ENCODE peak calls at places on chromosomes 11 and 22, in seven cellular contexts. One of them, this sample, is unnamed.
A peak's percentile ranks its signal among the peaks of the same experiment; 100 is the strongest.

GRCh38 chr11:1006762-1007161 is 29.8 kb downstream of the MUC6 start:
- DNase-seq in mesenchymal stem cell: no peak
- DNase-seq in H1: no peak
- DNase-seq in IMR-90: no peak
- DNase-seq in trophoblast cell: no peak
- DNase-seq in mesendoderm: no peak
- DNase-seq in H9: no peak
- DNase-seq in this sample: no peak

GRCh38 chr22:49015459-49015858 is 812.2 kb downstream of the BRD1 start:
- DNase-seq in H9: peak; percentile 23
- DNase-seq in IMR-90: no peak
- DNase-seq in H1: peak; percentile 37
- DNase-seq in mesendoderm: no peak
- DNase-seq in mesenchymal stem cell: no peak
- DNase-seq in trophoblast cell: no peak
- DNase-seq in this sample: no peak

GRCh38 chr22:46238541-46238940 is 11.6 kb downstream of the CDPF1 start:
- DNase-seq in trophoblast cell: no peak
- DNase-seq in mesendoderm: no peak
- DNase-seq in H1: no peak
- DNase-seq in H9: no peak
- DNase-seq in IMR-90: no peak
- DNase-seq in mesenchymal stem cell: no peak
- DNase-seq in this sample: no peak

GRCh38 chr11:75924966-75925784 is 110.2 kb downstream of the UVRAG start:
- DNase-seq in H1: no peak
- DNase-seq in IMR-90: no peak
- DNase-seq in mesenchymal stem cell: no peak
- DNase-seq in H9: no peak
- DNase-seq in mesendoderm: no peak
- DNase-seq in trophoblast cell: no peak
- DNase-seq in this sample: no peak

GRCh38 chr11:70100283-70100610 is 22.1 kb downstream of the ANO1 start:
- DNase-seq in IMR-90: no peak
- DNase-seq in mesendoderm: no peak
- DNase-seq in mesenchymal stem cell: no peak
- DNase-seq in H1: no peak
- DNase-seq in H9: no peak
- DNase-seq in trophoblast cell: no peak
- DNase-seq in this sample: no peak

GRCh38 chr11:59680287-59681154 is 11.7 kb upstream of the PATL1 start:
- DNase-seq in IMR-90: peak; percentile 83
- DNase-seq in H9: peak; percentile 84
- DNase-seq in H1: peak; percentile 67
- DNase-seq in mesendoderm: peak; percentile 93
- DNase-seq in mesenchymal stem cell: peak; percentile 89
- DNase-seq in trophoblast cell: peak; percentile 65
- DNase-seq in this sample: peak; percentile 66

GRCh38 chr11:439315-440064 is 2.3 kb downstream of the ANO9 start:
- DNase-seq in H9: no peak
- DNase-seq in mesendoderm: no peak
- DNase-seq in H1: no peak
- DNase-seq in trophoblast cell: no peak
- DNase-seq in mesenchymal stem cell: no peak
- DNase-seq in IMR-90: no peak
- DNase-seq in this sample: no peak

GRCh38 chr11:127191689-127192088 is 191.1 kb upstream of the KIRREL3 start:
- DNase-seq in H1: no peak
- DNase-seq in IMR-90: no peak
- DNase-seq in trophoblast cell: no peak
- DNase-seq in mesenchymal stem cell: no peak
- DNase-seq in H9: no peak
- DNase-seq in mesendoderm: no peak
- DNase-seq in this sample: no peak

GRCh38 chr11:43789700-43790443 is 90.8 kb upstream of the ALKBH3 start:
- DNase-seq in H1: no peak
- DNase-seq in H9: no peak
- DNase-seq in mesendoderm: no peak
- DNase-seq in trophoblast cell: no peak
- DNase-seq in mesenchymal stem cell: peak; percentile 51
- DNase-seq in IMR-90: peak; percentile 70
- DNase-seq in this sample: no peak

GRCh38 chr11:21484039-21484438 is 708.8 kb upstream of the ANO5 start:
- DNase-seq in H1: no peak
- DNase-seq in trophoblast cell: no peak
- DNase-seq in mesendoderm: no peak
- DNase-seq in H9: no peak
- DNase-seq in mesenchymal stem cell: no peak
- DNase-seq in IMR-90: no peak
- DNase-seq in this sample: no peak

DNA sequence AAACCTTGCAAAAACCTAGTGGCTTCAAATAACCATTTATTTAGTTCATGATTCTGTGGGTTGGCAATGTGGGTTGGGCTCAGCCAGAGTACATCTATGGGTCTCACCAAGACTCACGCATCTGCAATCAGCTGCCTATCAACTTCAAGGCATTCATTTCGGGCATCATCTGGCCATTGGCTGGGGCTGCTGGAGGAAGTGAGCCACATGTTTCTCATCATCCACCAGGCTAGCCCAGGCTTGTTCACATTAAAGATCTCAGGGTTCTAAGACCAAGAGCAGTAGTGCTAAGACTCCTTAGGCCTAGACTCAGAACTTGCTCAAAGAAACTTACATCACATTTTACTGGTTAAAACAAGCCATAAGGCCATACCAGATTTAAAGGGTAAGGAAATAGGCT is 478.9 kb upstream of the ARHGAP42 start:
- DNase-seq in H1: no peak
- DNase-seq in mesendoderm: no peak
- DNase-seq in IMR-90: no peak
- DNase-seq in trophoblast cell: no peak
- DNase-seq in H9: no peak
- DNase-seq in mesenchymal stem cell: no peak
- DNase-seq in this sample: no peak
- H2BK5ac ChIP-seq in H1: no peak overlapping the region
- H2BK5ac ChIP-seq in mesendoderm: no peak overlapping the region
- H2BK5ac ChIP-seq in IMR-90: no peak overlapping the region
- H2BK5ac ChIP-seq in trophoblast cell: no peak overlapping the region
- H2BK5ac ChIP-seq in H9: no peak overlapping the region
- H2BK5ac ChIP-seq in mesenchymal stem cell: no peak overlapping the region
- H2BK5ac ChIP-seq in this sample: no peak overlapping the region

GRCh38 chr11:11243258-11243789 is 109.7 kb downstream of the CSNK2A3 start:
- DNase-seq in trophoblast cell: peak; percentile 42
- DNase-seq in H9: no peak
- DNase-seq in H1: no peak
- DNase-seq in mesendoderm: no peak
- DNase-seq in IMR-90: no peak
- DNase-seq in mesenchymal stem cell: no peak
- DNase-seq in this sample: no peak

GRCh38 chr11:11231763-11232162 is 121.3 kb downstream of the CSNK2A3 start:
- DNase-seq in mesendoderm: peak; percentile 60
- DNase-seq in H9: no peak
- DNase-seq in H1: no peak
- DNase-seq in mesenchymal stem cell: no peak
- DNase-seq in IMR-90: no peak
- DNase-seq in trophoblast cell: no peak
- DNase-seq in this sample: no peak

GRCh38 chr11:11241284-11241683 is 111.8 kb downstream of the CSNK2A3 start:
- DNase-seq in mesendoderm: no peak
- DNase-seq in H1: no peak
- DNase-seq in IMR-90: no peak
- DNase-seq in mesenchymal stem cell: no peak
- DNase-seq in trophoblast cell: no peak
- DNase-seq in H9: no peak
- DNase-seq in this sample: no peak

GRCh38 chr11:11239959-11240358 is 113.1 kb downstream of the CSNK2A3 start:
- DNase-seq in mesendoderm: no peak
- DNase-seq in trophoblast cell: no peak
- DNase-seq in H9: no peak
- DNase-seq in mesenchymal stem cell: no peak
- DNase-seq in H1: no peak
- DNase-seq in IMR-90: no peak
- DNase-seq in this sample: no peak

DNA sequence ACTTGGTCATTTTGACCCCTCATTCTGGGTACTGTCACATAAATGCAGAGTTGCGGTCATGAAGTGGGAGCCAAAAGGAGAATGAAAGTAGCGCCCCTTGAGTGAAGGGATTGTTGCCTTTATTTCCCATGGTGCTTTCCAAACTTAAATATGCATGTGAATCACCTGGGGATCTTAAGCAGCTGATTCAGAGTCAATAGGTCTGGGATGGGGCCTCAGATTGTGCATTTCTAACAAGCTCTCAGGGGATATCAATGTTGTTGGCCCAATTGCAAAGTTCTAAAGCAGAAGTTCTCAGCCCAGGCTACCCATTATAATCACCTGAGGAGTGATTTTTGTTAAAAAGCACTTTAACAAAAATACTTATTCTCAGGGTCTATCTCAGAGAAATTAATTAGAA is 115.6 kb downstream of the CSNK2A3 start:
- DNase-seq in H1: no peak
- DNase-seq in mesendoderm: no peak
- DNase-seq in IMR-90: no peak
- DNase-seq in trophoblast cell: no peak
- DNase-seq in H9: no peak
- DNase-seq in mesenchymal stem cell: no peak
- DNase-seq in this sample: no peak
- H2BK5ac ChIP-seq in H1: no peak overlapping the region
- H2BK5ac ChIP-seq in mesendoderm: no peak overlapping the region
- H2BK5ac ChIP-seq in IMR-90: no peak overlapping the region
- H2BK5ac ChIP-seq in trophoblast cell: no peak overlapping the region
- H2BK5ac ChIP-seq in H9: no peak overlapping the region
- H2BK5ac ChIP-seq in mesenchymal stem cell: no peak overlapping the region
- H2BK5ac ChIP-seq in this sample: no peak overlapping the region

GRCh38 chr11:16840951-16841350 is 102.5 kb downstream of the C11orf58 start:
- DNase-seq in trophoblast cell: no peak
- DNase-seq in H1: no peak
- DNase-seq in mesenchymal stem cell: no peak
- DNase-seq in H9: no peak
- DNase-seq in mesendoderm: no peak
- DNase-seq in IMR-90: no peak
- DNase-seq in this sample: no peak

GRCh38 chr11:16841481-16841880 is 103.0 kb downstream of the C11orf58 start:
- DNase-seq in mesenchymal stem cell: no peak
- DNase-seq in trophoblast cell: no peak
- DNase-seq in H1: no peak
- DNase-seq in H9: no peak
- DNase-seq in IMR-90: no peak
- DNase-seq in mesendoderm: no peak
- DNase-seq in this sample: no peak

GRCh38 chr11:16844268-16844667 is 105.8 kb downstream of the C11orf58 start:
- DNase-seq in H1: no peak
- DNase-seq in mesendoderm: no peak
- DNase-seq in H9: no peak
- DNase-seq in mesenchymal stem cell: no peak
- DNase-seq in IMR-90: no peak
- DNase-seq in trophoblast cell: no peak
- DNase-seq in this sample: no peak

GRCh38 chr11:16841984-16842383 is 103.5 kb downstream of the C11orf58 start:
- DNase-seq in trophoblast cell: no peak
- DNase-seq in mesendoderm: no peak
- DNase-seq in IMR-90: no peak
- DNase-seq in H9: no peak
- DNase-seq in H1: no peak
- DNase-seq in mesenchymal stem cell: no peak
- DNase-seq in this sample: no peak

DNA sequence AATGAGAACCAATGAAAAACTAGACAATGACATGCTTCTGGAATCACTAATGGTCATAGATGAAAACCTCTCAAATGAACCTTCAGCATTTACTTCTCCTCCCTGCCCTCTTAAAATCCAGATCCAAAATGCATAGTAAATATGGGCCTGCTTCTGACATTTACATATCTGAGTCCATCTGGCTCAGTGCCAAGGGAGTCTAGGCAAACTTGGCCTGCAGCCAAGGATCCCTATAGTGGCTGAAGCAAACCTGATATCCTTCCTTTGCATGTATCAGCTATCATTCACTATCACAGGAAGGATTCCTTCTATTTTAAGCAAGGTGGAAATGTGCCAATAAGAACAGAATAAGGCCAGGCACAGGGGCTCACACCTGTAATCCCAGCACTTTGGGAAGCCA is 104.9 kb downstream of the C11orf58 start:
- DNase-seq in H1: no peak
- DNase-seq in mesenchymal stem cell: no peak
- DNase-seq in mesendoderm: no peak
- DNase-seq in trophoblast cell: no peak
- DNase-seq in IMR-90: no peak
- DNase-seq in H9: no peak
- DNase-seq in this sample: no peak
- H2BK5ac ChIP-seq in H1: no peak overlapping the region
- H2BK5ac ChIP-seq in mesenchymal stem cell: no peak overlapping the region
- H2BK5ac ChIP-seq in mesendoderm: no peak overlapping the region
- H2BK5ac ChIP-seq in trophoblast cell: no peak overlapping the region
- H2BK5ac ChIP-seq in IMR-90: no peak overlapping the region
- H2BK5ac ChIP-seq in H9: no peak overlapping the region
- H2BK5ac ChIP-seq in this sample: no peak overlapping the region

GRCh38 chr22:38295863-38296262 is 21.4 kb downstream of the CSNK1E start:
- DNase-seq in H1: no peak
- DNase-seq in IMR-90: no peak
- DNase-seq in trophoblast cell: peak; percentile 63
- DNase-seq in H9: no peak
- DNase-seq in mesenchymal stem cell: no peak
- DNase-seq in mesendoderm: no peak
- DNase-seq in this sample: no peak
- H2BK5ac ChIP-seq in H1: no peak overlapping the region
- H2BK5ac ChIP-seq in IMR-90: no peak overlapping the region
- H2BK5ac ChIP-seq in trophoblast cell: no peak overlapping the region
- H2BK5ac ChIP-seq in H9: no peak overlapping the region
- H2BK5ac ChIP-seq in mesenchymal stem cell: no peak overlapping the region
- H2BK5ac ChIP-seq in mesendoderm: no peak overlapping the region
- H2BK5ac ChIP-seq in this sample: no peak overlapping the region

This sample was measured in neuronal stem cell.